ENCODE peak calls at places on chromosomes 2 and 18, in nine cellular contexts. One of them, this sample, is unnamed.

GRCh38 chr2:24489942-24490673 is 946 bp upstream of the NCOA1 start:
- DNase-seq in psoas muscle: peak
- DNase-seq in upper lobe of right lung: no peak
- DNase-seq in foreskin fibroblast: peak
- DNase-seq in right atrium auricular region: no peak
- DNase-seq in fibroblast of pulmonary artery: peak
- DNase-seq in WERI-Rb-1: peak
- DNase-seq in neural progenitor cell: peak
- DNase-seq in fibroblast of lung: peak
- DNase-seq in this sample: no peak

GRCh38 chr18:77088977-77089795 is 43.4 kb downstream of the MBP start:
- DNase-seq in psoas muscle: peak
- DNase-seq in upper lobe of right lung: peak
- DNase-seq in foreskin fibroblast: no peak
- DNase-seq in right atrium auricular region: no peak
- DNase-seq in fibroblast of pulmonary artery: no peak
- DNase-seq in WERI-Rb-1: no peak
- DNase-seq in neural progenitor cell: no peak
- DNase-seq in fibroblast of lung: no peak
- DNase-seq in this sample: no peak

GRCh38 chr2:105768961-105769452 is 24.3 kb downstream of the NCK2 start:
- DNase-seq in psoas muscle: no peak
- DNase-seq in upper lobe of right lung: no peak
- DNase-seq in foreskin fibroblast: no peak
- DNase-seq in right atrium auricular region: no peak
- DNase-seq in fibroblast of pulmonary artery: peak
- DNase-seq in WERI-Rb-1: no peak
- DNase-seq in neural progenitor cell: peak
- DNase-seq in fibroblast of lung: no peak
- DNase-seq in this sample: no peak

GRCh38 chr2:179593323-179593722 is 268.1 kb downstream of the ZNF385B start:
- DNase-seq in psoas muscle: no peak
- DNase-seq in upper lobe of right lung: no peak
- DNase-seq in foreskin fibroblast: no peak
- DNase-seq in right atrium auricular region: no peak
- DNase-seq in fibroblast of pulmonary artery: no peak
- DNase-seq in WERI-Rb-1: no peak
- DNase-seq in neural progenitor cell: no peak
- DNase-seq in fibroblast of lung: no peak
- DNase-seq in this sample: no peak

GRCh38 chr2:69012310-69013122 is 463 bp upstream of the ANTXR1 start:
- DNase-seq in psoas muscle: peak
- DNase-seq in upper lobe of right lung: peak
- DNase-seq in foreskin fibroblast: peak
- DNase-seq in right atrium auricular region: peak
- DNase-seq in fibroblast of pulmonary artery: peak
- DNase-seq in WERI-Rb-1: peak
- DNase-seq in neural progenitor cell: peak
- DNase-seq in fibroblast of lung: peak
- DNase-seq in this sample: no peak

GRCh38 chr2:147488472-147488871 is 356.4 kb upstream of the ACVR2A start:
- DNase-seq in psoas muscle: no peak
- DNase-seq in upper lobe of right lung: no peak
- DNase-seq in foreskin fibroblast: no peak
- DNase-seq in right atrium auricular region: no peak
- DNase-seq in fibroblast of pulmonary artery: no peak
- DNase-seq in WERI-Rb-1: no peak
- DNase-seq in neural progenitor cell: peak
- DNase-seq in fibroblast of lung: no peak
- DNase-seq in this sample: no peak

GRCh38 chr2:240631561-240632290 is 6.4 kb downstream of the GPR35 start:
- DNase-seq in psoas muscle: no peak
- DNase-seq in upper lobe of right lung: peak
- DNase-seq in foreskin fibroblast: no peak
- DNase-seq in right atrium auricular region: no peak
- DNase-seq in fibroblast of pulmonary artery: no peak
- DNase-seq in WERI-Rb-1: no peak
- DNase-seq in neural progenitor cell: no peak
- DNase-seq in fibroblast of lung: no peak
- DNase-seq in this sample: no peak

GRCh38 chr2:29259221-29259620 is 144.0 kb downstream of the CLIP4 start:
- DNase-seq in psoas muscle: no peak
- DNase-seq in upper lobe of right lung: no peak
- DNase-seq in foreskin fibroblast: no peak
- DNase-seq in right atrium auricular region: no peak
- DNase-seq in fibroblast of pulmonary artery: peak
- DNase-seq in WERI-Rb-1: no peak
- DNase-seq in neural progenitor cell: no peak
- DNase-seq in fibroblast of lung: peak
- DNase-seq in this sample: no peak

GRCh38 chr2:201796478-201796865 is 9.9 kb upstream of the CDK15 start:
- DNase-seq in psoas muscle: no peak
- DNase-seq in upper lobe of right lung: no peak
- DNase-seq in foreskin fibroblast: no peak
- DNase-seq in right atrium auricular region: no peak
- DNase-seq in fibroblast of pulmonary artery: no peak
- DNase-seq in WERI-Rb-1: no peak
- DNase-seq in neural progenitor cell: no peak
- DNase-seq in fibroblast of lung: no peak
- DNase-seq in this sample: no peak

GRCh38 chr2:231671617-231672350 is 36.5 kb upstream of the PTMA start:
- DNase-seq in psoas muscle: no peak
- DNase-seq in upper lobe of right lung: no peak
- DNase-seq in foreskin fibroblast: no peak
- DNase-seq in right atrium auricular region: no peak
- DNase-seq in fibroblast of pulmonary artery: no peak
- DNase-seq in WERI-Rb-1: no peak
- DNase-seq in neural progenitor cell: peak
- DNase-seq in fibroblast of lung: no peak
- DNase-seq in this sample: no peak

GRCh38 chr18:12783524-12783923 is 80.7 kb downstream of the PSMG2 start:
- DNase-seq in psoas muscle: no peak
- DNase-seq in upper lobe of right lung: no peak
- DNase-seq in foreskin fibroblast: no peak
- DNase-seq in right atrium auricular region: no peak
- DNase-seq in fibroblast of pulmonary artery: no peak
- DNase-seq in WERI-Rb-1: peak
- DNase-seq in neural progenitor cell: no peak
- DNase-seq in fibroblast of lung: no peak
- DNase-seq in this sample: no peak

GRCh38 chr2:176421291-176422050 is 152.2 kb downstream of the MTX2 start:
- DNase-seq in psoas muscle: no peak
- DNase-seq in upper lobe of right lung: no peak
- DNase-seq in foreskin fibroblast: no peak
- DNase-seq in right atrium auricular region: no peak
- DNase-seq in fibroblast of pulmonary artery: no peak
- DNase-seq in WERI-Rb-1: peak
- DNase-seq in neural progenitor cell: no peak
- DNase-seq in fibroblast of lung: no peak
- DNase-seq in this sample: no peak

GRCh38 chr2:53787255-53787910 is 539 bp downstream of the ERLEC1 start:
- DNase-seq in psoas muscle: no peak
- DNase-seq in upper lobe of right lung: no peak
- DNase-seq in foreskin fibroblast: peak
- DNase-seq in right atrium auricular region: no peak
- DNase-seq in fibroblast of pulmonary artery: peak
- DNase-seq in WERI-Rb-1: no peak
- DNase-seq in neural progenitor cell: no peak
- DNase-seq in fibroblast of lung: no peak
- DNase-seq in this sample: no peak

GRCh38 chr2:105568323-105568610 is 169.4 kb upstream of the FHL2 start:
- DNase-seq in psoas muscle: no peak
- DNase-seq in upper lobe of right lung: no peak
- DNase-seq in foreskin fibroblast: peak
- DNase-seq in right atrium auricular region: no peak
- DNase-seq in fibroblast of pulmonary artery: no peak
- DNase-seq in WERI-Rb-1: no peak
- DNase-seq in neural progenitor cell: no peak
- DNase-seq in fibroblast of lung: no peak
- DNase-seq in this sample: no peak

GRCh38 chr2:229784791-229785190 is 70.4 kb upstream of the DNER start:
- DNase-seq in psoas muscle: no peak
- DNase-seq in upper lobe of right lung: no peak
- DNase-seq in foreskin fibroblast: peak
- DNase-seq in right atrium auricular region: no peak
- DNase-seq in fibroblast of pulmonary artery: peak
- DNase-seq in WERI-Rb-1: no peak
- DNase-seq in neural progenitor cell: no peak
- DNase-seq in fibroblast of lung: peak
- DNase-seq in this sample: no peak

GRCh38 chr2:71100195-71100964 is 29.6 kb downstream of the MCEE start:
- DNase-seq in psoas muscle: peak
- DNase-seq in upper lobe of right lung: peak
- DNase-seq in foreskin fibroblast: peak
- DNase-seq in right atrium auricular region: peak
- DNase-seq in fibroblast of pulmonary artery: peak
- DNase-seq in WERI-Rb-1: peak
- DNase-seq in neural progenitor cell: peak
- DNase-seq in fibroblast of lung: peak
- DNase-seq in this sample: peak

GRCh38 chr2:144550916-144551315 is 31.0 kb upstream of the ZEB2 start:
- DNase-seq in psoas muscle: no peak
- DNase-seq in upper lobe of right lung: no peak
- DNase-seq in foreskin fibroblast: peak
- DNase-seq in right atrium auricular region: no peak
- DNase-seq in fibroblast of pulmonary artery: no peak
- DNase-seq in WERI-Rb-1: no peak
- DNase-seq in neural progenitor cell: no peak
- DNase-seq in fibroblast of lung: no peak
- DNase-seq in this sample: no peak

GRCh38 chr2:12074126-12074883 is 327.9 kb downstream of the LPIN1 start:
- DNase-seq in psoas muscle: no peak
- DNase-seq in upper lobe of right lung: no peak
- DNase-seq in foreskin fibroblast: no peak
- DNase-seq in right atrium auricular region: no peak
- DNase-seq in fibroblast of pulmonary artery: no peak
- DNase-seq in WERI-Rb-1: peak
- DNase-seq in neural progenitor cell: peak
- DNase-seq in fibroblast of lung: no peak
- DNase-seq in this sample: no peak
- H3K4me3 ChIP-seq in psoas muscle: no peak
- H3K4me3 ChIP-seq in upper lobe of right lung: no peak
- H3K4me3 ChIP-seq in foreskin fibroblast: no peak
- H3K4me3 ChIP-seq in right atrium auricular region: no peak
- H3K4me3 ChIP-seq in fibroblast of pulmonary artery: no peak
- H3K4me3 ChIP-seq in WERI-Rb-1: no peak
- H3K4me3 ChIP-seq in neural progenitor cell: no peak
- H3K4me3 ChIP-seq in fibroblast of lung: no peak
- H3K4me3 ChIP-seq in this sample: no peak

GRCh38 chr2:4134881-4135565 is 431.6 kb downstream of the DCDC2C start:
- DNase-seq in psoas muscle: no peak
- DNase-seq in upper lobe of right lung: no peak
- DNase-seq in foreskin fibroblast: no peak
- DNase-seq in right atrium auricular region: no peak
- DNase-seq in fibroblast of pulmonary artery: no peak
- DNase-seq in WERI-Rb-1: no peak
- DNase-seq in neural progenitor cell: no peak
- DNase-seq in fibroblast of lung: no peak
- DNase-seq in this sample: no peak
- H3K4me3 ChIP-seq in psoas muscle: no peak
- H3K4me3 ChIP-seq in upper lobe of right lung: no peak
- H3K4me3 ChIP-seq in foreskin fibroblast: no peak
- H3K4me3 ChIP-seq in right atrium auricular region: no peak
- H3K4me3 ChIP-seq in fibroblast of pulmonary artery: no peak
- H3K4me3 ChIP-seq in WERI-Rb-1: no peak
- H3K4me3 ChIP-seq in neural progenitor cell: no peak
- H3K4me3 ChIP-seq in fibroblast of lung: no peak
- H3K4me3 ChIP-seq in this sample: no peak

DNA sequence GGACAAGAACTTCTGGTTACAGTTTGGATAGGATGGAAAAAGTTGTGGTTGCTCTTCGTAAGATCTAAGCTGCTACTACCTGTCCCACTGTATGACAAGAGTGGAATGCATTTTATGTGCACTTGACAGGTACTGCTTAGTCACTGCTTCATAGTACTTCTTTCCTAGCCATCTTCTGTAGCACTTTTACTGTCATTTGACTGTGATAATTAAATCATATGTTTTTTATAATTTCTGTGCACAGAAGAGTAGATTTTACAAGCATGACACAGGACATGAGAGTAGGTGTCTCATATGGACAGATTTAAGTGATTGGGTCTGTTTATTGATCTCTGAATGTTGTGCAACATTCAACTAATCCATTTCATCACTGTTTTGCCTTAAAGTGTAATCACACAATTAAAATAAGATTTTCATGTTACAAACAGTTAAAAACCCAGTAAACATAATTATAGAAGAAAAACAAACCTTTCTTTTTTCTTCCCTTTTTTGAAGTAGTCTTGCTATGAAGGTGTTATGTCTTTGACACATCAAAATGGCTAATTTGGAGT is 2.9 kb downstream of the SPATS2L start:
- DNase-seq in psoas muscle: no peak
- DNase-seq in upper lobe of right lung: no peak
- DNase-seq in foreskin fibroblast: no peak
- DNase-seq in right atrium auricular region: no peak
- DNase-seq in fibroblast of pulmonary artery: no peak
- DNase-seq in WERI-Rb-1: no peak
- DNase-seq in neural progenitor cell: no peak
- DNase-seq in fibroblast of lung: no peak
- DNase-seq in this sample: no peak
- H3K4me3 ChIP-seq in psoas muscle: peak
- H3K4me3 ChIP-seq in upper lobe of right lung: no peak
- H3K4me3 ChIP-seq in foreskin fibroblast: peak
- H3K4me3 ChIP-seq in right atrium auricular region: no peak
- H3K4me3 ChIP-seq in fibroblast of pulmonary artery: peak
- H3K4me3 ChIP-seq in WERI-Rb-1: no peak
- H3K4me3 ChIP-seq in neural progenitor cell: no peak
- H3K4me3 ChIP-seq in fibroblast of lung: peak
- H3K4me3 ChIP-seq in this sample: peak

GRCh38 chr18:47815486-47816270 is 114.8 kb downstream of the SMAD2 start:
- DNase-seq in psoas muscle: no peak
- DNase-seq in upper lobe of right lung: no peak
- DNase-seq in foreskin fibroblast: no peak
- DNase-seq in right atrium auricular region: no peak
- DNase-seq in fibroblast of pulmonary artery: peak
- DNase-seq in WERI-Rb-1: no peak
- DNase-seq in neural progenitor cell: no peak
- DNase-seq in fibroblast of lung: no peak
- DNase-seq in this sample: no peak

DNA sequence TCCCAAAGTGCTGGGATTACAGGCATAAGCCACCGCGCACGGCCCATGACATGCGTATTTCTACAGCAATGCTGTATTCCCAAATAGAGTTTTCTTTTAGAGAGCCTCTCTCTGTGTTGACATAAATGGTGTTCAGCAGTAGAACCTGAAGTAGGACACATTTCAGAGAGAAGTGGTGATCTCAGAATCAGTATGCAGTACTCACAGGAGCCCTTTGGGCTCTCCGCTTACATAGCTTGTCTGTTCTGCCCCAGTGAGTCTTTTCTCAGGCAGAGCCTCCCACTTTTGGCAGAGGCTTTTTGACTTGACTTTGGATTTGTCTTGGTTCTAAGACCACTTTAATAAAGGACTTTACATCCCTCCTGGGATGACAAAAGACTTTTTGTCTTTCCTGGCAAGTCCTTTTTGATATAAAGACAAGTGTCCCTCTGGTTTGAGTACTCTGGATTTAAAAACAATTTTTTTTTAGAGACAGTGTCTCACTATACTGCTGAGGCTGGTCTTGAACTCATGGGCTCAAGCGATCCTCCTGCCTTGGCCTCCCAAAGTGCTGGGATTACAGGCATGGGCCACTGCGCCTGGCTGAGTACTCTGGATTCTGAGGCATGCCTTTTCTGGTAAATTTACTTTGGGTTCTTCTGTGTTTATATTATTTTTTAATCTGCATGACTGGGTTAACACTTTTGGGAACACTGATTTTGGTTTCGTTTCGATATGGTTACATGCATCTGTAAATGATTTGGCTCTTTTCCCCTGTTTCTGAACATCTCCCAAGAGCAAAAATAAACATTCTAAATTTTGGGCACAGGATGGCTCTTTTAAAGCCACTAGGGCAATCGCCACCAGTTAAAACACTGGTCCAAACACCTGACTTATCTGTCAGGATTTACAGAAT is 113.2 kb downstream of the SMAD2 start:
- DNase-seq in psoas muscle: no peak
- DNase-seq in upper lobe of right lung: no peak
- DNase-seq in foreskin fibroblast: peak
- DNase-seq in right atrium auricular region: no peak
- DNase-seq in fibroblast of pulmonary artery: no peak
- DNase-seq in WERI-Rb-1: no peak
- DNase-seq in neural progenitor cell: no peak
- DNase-seq in fibroblast of lung: peak
- DNase-seq in this sample: no peak
- H3K4me3 ChIP-seq in psoas muscle: no peak
- H3K4me3 ChIP-seq in upper lobe of right lung: peak
- H3K4me3 ChIP-seq in foreskin fibroblast: no peak
- H3K4me3 ChIP-seq in right atrium auricular region: no peak
- H3K4me3 ChIP-seq in fibroblast of pulmonary artery: no peak
- H3K4me3 ChIP-seq in WERI-Rb-1: no peak
- H3K4me3 ChIP-seq in neural progenitor cell: no peak
- H3K4me3 ChIP-seq in fibroblast of lung: peak
- H3K4me3 ChIP-seq in this sample: no peak